ENCODE peak calls at places on chromosomes 13 and 19, in nine cellular contexts. O is ascending aorta; C is heart right ventricle; B is adrenal gland; T is NT2/D1; S is CD8-positive, alpha-beta memory T cell; J is pancreas; W is tibial nerve; F is PC-3. A is an unnamed sample. For H3K27me3, the result is how much of the 10 kb centered on the place peaks cover.

GRCh38 chr13:109670776-109671175 is 115.6 kb downstream of the IRS2 start:
- DNase-seq in C (no peak), O (no peak), S (no peak), B (no peak), J (no peak), T (no peak), F (no peak), W (no peak), A (no peak)

GRCh38 chr13:55244991-55245644 is 1895.6 kb upstream of the PRR20A start:
- DNase-seq in O (no peak), S (no peak), T (peak), C (no peak), F (no peak), W (no peak), J (peak), B (no peak), A (no peak)

GRCh38 chr13:50594276-50594970 is 249.1 kb downstream of the DLEU7 start:
- DNase-seq in T (no peak), C (no peak), F (no peak), S (no peak), W (no peak), B (no peak), O (no peak), J (no peak), A (no peak)

GRCh38 chr19:7618771-7619510 is 10.4 kb downstream of the XAB2 start:
- DNase-seq in O (no peak), B (peak), T (no peak), W (no peak), S (no peak), F (peak), J (peak), C (no peak), A (no peak)

GRCh38 chr13:45909089-45909488 is 57.5 kb upstream of the SIAH3 start:
- DNase-seq in S (no peak), J (no peak), C (no peak), W (no peak), F (no peak), O (no peak), B (no peak), T (no peak), A (no peak)

GRCh38 chr13:24083722-24084421 is 76.6 kb upstream of the SPATA13 start:
- DNase-seq in B (no peak), F (no peak), W (no peak), J (no peak), S (no peak), C (no peak), O (no peak), T (no peak), A (no peak)

GRCh38 chr19:48681127-48681470 is 8.3 kb upstream of the NTN5 start:
- DNase-seq in S (no peak), W (no peak), B (no peak), C (no peak), O (no peak), F (no peak), J (no peak), T (no peak), A (no peak)

GRCh38 chr19:36898422-36898821 is 17.7 kb downstream of the ZNF829 start:
- DNase-seq in J (no peak), B (no peak), C (no peak), F (no peak), T (no peak), S (no peak), O (no peak), W (no peak), A (no peak)

GRCh38 chr19:34088292-34088691 is 84.0 kb upstream of the LSM14A start:
- DNase-seq in O (no peak), S (no peak), W (no peak), B (no peak), F (peak), C (no peak), T (no peak), J (no peak), A (no peak)

GRCh38 chr13:57633141-57633949 is 1.8 kb downstream of the PCDH17 start:
- DNase-seq in J (peak), C (peak), B (no peak), T (no peak), S (no peak), F (no peak), O (peak), W (no peak), A (no peak)

GRCh38 chr13:54415753-54416366 is 1387.2 kb downstream of the OLFM4 start:
- DNase-seq in S (no peak), F (no peak), T (no peak), C (no peak), O (no peak), B (no peak), W (no peak), J (no peak), A (no peak)

GRCh38 chr19:16254851-16255408 is 57.2 kb downstream of the AP1M1 start:
- DNase-seq in S (no peak), B (no peak), T (no peak), C (no peak), J (no peak), W (no peak), O (no peak), F (no peak), A (no peak)

GRCh38 chr19:12478234-12478941 is 6.2 kb downstream of the ZNF709 start:
- DNase-seq in S (no peak), O (no peak), J (no peak), B (no peak), T (no peak), F (no peak), W (no peak), C (no peak), A (no peak)

GRCh38 chr13:40657961-40658360 is 8.5 kb downstream of the FOXO1 start:
- DNase-seq in W (no peak), O (no peak), F (no peak), B (no peak), C (no peak), J (no peak), T (no peak), S (no peak), A (no peak)

GRCh38 chr13:20415694-20416107 is 110.0 kb downstream of the CRYL1 start:
- DNase-seq in W (no peak), J (no peak), S (no peak), C (no peak), B (no peak), F (no peak), T (no peak), O (peak), A (no peak)

GRCh38 chr13:36817996-36818395 is 1.0 kb upstream of the RFXAP start:
- DNase-seq in S (no peak), O (no peak), T (no peak), C (no peak), F (no peak), W (no peak), B (no peak), J (no peak), A (no peak)
- H3K4me3 ChIP-seq in S (no peak), O (no peak), T (no peak), C (peak), F (no peak), W (no peak), B (peak), J (no peak), A (no peak)

GRCh38 chr19:55720801-55721200 is 17.4 kb downstream of the NLRP9 start:
- DNase-seq in W (no peak), C (no peak), B (no peak), J (no peak), T (no peak), O (no peak), S (no peak), F (no peak), A (no peak)

GRCh38 chr19:55720214-55720746 is 17.9 kb downstream of the NLRP9 start:
- DNase-seq in S (no peak), C (no peak), F (no peak), B (no peak), T (no peak), J (no peak), W (no peak), O (no peak), A (no peak)

DNA sequence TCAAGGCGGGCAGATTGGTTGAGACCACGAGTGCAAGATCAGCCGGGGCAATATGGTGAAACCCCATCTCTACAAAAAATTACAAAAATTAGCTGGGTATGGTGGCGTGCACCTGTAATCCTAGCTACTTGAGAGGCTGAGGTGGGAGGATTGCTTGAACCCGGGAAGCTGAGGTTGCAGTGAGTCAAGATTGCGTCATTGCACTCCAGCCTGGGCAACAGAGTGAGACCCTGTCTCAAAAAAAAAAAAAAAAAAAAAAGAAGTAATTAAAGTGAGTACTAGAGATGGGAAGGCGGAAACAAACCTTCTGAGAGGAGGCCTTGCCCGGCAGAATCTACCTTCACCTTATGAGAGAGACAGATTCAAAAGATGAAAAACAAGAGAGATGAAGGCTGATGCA is 14.7 kb downstream of the NLRP9 start:
- DNase-seq in J (no peak), W (no peak), T (no peak), O (no peak), S (no peak), B (no peak), C (no peak), F (no peak), A (no peak)
- H3K27me3 ChIP-seq in J (under half), W (under half), T (under half), O (under half), S (under half), B (under half), C (half or more), F (half or more), A (under half)

GRCh38 chr19:17948967-17949930 is 16.4 kb downstream of the CCDC124 start:
- DNase-seq in O (no peak), T (no peak), F (no peak), B (no peak), W (no peak), C (no peak), S (no peak), J (no peak), A (peak)

GRCh38 chr19:17951151-17952040 is 15.5 kb upstream of the KCNN1 start:
- DNase-seq in B (no peak), O (no peak), W (no peak), C (no peak), J (no peak), F (no peak), T (no peak), S (no peak), A (no peak)

GRCh38 chr19:17949956-17950309 is 17.0 kb upstream of the KCNN1 start:
- DNase-seq in W (no peak), O (no peak), T (no peak), S (no peak), B (no peak), F (peak), C (no peak), J (no peak), A (no peak)

GRCh38 chr19:17952041-17952976 is 14.6 kb upstream of the KCNN1 start:
- DNase-seq in C (no peak), F (no peak), T (no peak), J (no peak), S (peak), B (no peak), W (no peak), O (no peak), A (peak)

DNA sequence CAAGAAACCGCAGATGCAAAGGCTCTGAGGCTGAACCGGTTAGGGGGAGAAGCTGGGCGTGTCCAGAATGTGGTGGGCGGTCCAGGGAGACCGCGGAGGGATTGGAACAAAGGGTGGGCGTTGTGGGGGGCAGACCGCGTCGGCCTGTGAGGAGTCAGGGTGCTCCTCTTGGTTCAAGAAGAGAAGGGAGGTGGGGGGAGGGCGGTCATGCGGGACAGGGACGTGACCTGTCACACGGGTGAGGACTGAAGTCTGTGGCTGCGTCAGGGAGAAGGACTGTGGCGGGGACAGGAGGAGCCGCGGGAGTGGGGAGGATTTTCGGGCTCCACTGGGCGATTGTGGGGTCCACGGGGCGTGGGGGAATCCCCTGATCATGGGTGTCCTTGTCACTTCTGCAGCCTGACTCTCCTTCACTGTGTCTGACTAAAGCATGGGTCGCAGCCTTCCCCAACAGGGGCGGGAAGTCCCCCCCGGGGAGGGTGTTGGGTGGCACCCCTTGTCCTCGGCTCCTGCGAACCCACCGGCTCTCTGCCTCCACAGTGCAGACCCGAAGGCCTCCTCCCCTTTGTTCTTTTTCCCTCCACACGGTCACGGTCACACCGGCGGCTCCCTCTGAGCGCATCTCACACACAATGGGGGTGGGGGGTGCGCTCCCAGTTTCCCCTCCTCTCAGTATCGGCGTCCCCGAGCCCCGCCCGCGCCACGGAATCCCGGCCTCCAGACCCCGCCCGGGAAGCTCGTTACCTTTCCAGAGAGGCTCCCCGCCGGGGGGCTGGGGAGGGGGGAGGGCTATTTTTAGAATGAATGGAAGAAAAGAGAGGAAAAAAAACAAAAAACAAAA is 16.4 kb upstream of the KCNN1 start:
- DNase-seq in F (no peak), J (no peak), S (peak), T (no peak), B (no peak), O (no peak), C (no peak), W (no peak), A (no peak)
- H3K4me3 ChIP-seq in F (peak), J (no peak), S (no peak), T (peak), B (no peak), O (peak), C (peak), W (no peak), A (no peak)

DNA sequence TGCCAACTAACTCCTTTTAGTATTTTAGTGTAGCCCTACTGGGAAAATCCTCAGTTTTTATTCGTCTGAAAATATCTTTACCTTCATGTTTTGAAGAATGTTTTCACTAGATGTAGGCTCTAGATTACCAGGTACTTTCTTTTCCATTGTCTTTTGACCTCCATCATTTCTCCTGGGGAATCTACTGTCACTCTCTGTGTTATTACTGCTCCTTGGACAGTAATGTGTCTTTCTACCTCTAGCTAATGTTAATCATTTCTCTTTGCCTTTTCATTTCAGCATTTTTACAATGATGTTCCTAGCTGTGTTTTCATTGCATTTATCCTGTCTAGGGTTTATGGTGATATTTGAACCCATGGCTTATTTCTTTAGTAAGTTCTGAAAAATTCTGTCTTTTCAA is 61.9 kb downstream of the SPACA7 start:
- DNase-seq in F (no peak), B (no peak), C (no peak), W (no peak), O (no peak), S (no peak), J (no peak), T (no peak), A (no peak)
- H3K27me3 ChIP-seq in F (under half), B (under half), C (under half), W (under half), O (under half), S (under half), J (under half), T (under half), A (under half)

DNA sequence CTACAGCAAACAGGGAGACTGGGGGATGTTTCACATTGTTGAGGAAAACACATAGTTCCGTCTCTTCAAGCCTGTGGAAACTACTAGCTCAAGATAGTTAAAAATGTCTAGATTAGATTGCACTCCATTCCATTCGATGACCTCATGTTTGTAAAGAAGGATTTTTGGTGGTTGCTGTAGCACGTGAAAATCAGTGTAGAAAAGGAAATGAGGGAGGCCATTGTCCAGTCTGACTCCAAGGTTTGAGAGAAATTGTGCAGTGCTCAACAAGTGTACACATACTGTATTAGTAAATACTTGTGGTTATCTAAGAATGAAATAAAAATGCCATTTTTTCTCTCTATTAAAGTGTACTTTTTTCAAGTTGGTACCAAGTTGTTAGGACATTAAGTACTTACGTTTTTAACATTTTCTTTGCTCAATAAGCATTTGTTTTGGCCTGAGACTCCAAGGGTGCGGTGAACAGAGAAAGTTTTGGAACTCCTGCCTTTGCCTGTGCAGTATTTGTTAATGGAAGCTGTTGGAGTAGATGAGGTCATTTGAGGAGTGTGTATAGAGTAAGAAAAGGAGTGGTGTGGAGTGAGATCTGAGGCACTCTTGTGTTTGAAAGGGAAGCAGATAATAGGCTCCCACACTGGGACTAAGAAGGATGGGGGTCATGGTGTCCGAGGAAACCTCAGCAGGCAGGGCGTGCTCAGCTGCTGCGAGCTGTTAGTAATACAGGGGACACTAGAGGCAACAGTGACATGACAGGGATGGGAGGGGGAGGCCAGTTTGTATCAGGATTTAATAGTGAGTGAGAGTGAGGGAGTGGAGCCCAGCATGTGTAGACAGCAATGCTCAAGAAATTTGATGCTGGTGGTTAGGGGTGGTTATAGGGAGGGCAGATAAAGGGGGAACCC is 4.4 kb downstream of the WASF3 start:
- DNase-seq in B (no peak), C (no peak), O (no peak), F (no peak), T (no peak), W (no peak), J (no peak), S (no peak), A (no peak)
- H3K4me3 ChIP-seq in B (no peak), C (no peak), O (no peak), F (no peak), T (no peak), W (no peak), J (no peak), S (no peak), A (no peak)

A was measured in ovary.